ENCODE peak calls at places on chromosomes 7 and 10, in eight cellular contexts. C is CD8-positive, alpha-beta memory T cell; J is activated effector memory CD4-positive, alpha-beta T cell treated with anti-CD3 and anti-CD28 coated beads, Interleukin-2, amount 50 U/mL, for 16 hours; X is memory B cell; W is NCI-H1930; M is NCI-H2081; D is dorsolateral prefrontal cortex; T is stimulated activated CD8-positive, alpha-beta memory T cell treated with anti-CD3 and anti-CD28 coated beads, Interleukin-2, amount 100 ng/mL, for 1 hour. R is an unnamed sample.

GRCh38 chr7:6480323-6480660 is 32.5 kb upstream of the DAGLB start:
- DNase-seq in C (no peak), J (no peak), X (no peak), W (no peak), M (no peak), D (no peak), T (no peak), R (no peak)

GRCh38 chr7:155206286-155207020 is 91.2 kb upstream of the INSIG1 start:
- DNase-seq in C (peak; percentile 62), J (peak; percentile 89), X (peak; percentile 69), W (no peak), M (no peak), D (no peak), T (peak; percentile 35), R (no peak)

GRCh38 chr7:55140221-55140980 is 121.6 kb downstream of the EGFR start:
- DNase-seq in C (no peak), J (no peak), X (no peak), W (no peak), M (no peak), D (no peak), T (no peak), R (no peak)

GRCh38 chr7:19561121-19561805 is 147.6 kb downstream of the POLR1F start:
- DNase-seq in C (no peak), J (no peak), X (no peak), W (no peak), M (no peak), D (no peak), T (no peak), R (no peak)

GRCh38 chr7:142323706-142324105 is 65.8 kb upstream of the PRSS58 start:
- DNase-seq in C (peak; percentile 25), J (peak; percentile 79), X (no peak), W (peak; percentile 36), M (peak; percentile 69), D (peak; percentile 48), T (peak; percentile 22), R (no peak)

GRCh38 chr10:77821036-77821435 is 105.5 kb downstream of the DLG5 start:
- DNase-seq in C (no peak), J (no peak), X (no peak), W (no peak), M (no peak), D (no peak), T (no peak), R (no peak)

GRCh38 chr7:83337050-83337449 is 174.4 kb upstream of the PCLO start:
- DNase-seq in C (no peak), J (no peak), X (no peak), W (no peak), M (no peak), D (no peak), T (no peak), R (no peak)

GRCh38 chr10:85648279-85648754 is 718.3 kb downstream of the GRID1 start:
- DNase-seq in C (no peak), J (no peak), X (no peak), W (no peak), M (no peak), D (peak; percentile 28), T (no peak), R (no peak)

GRCh38 chr7:130831817-130832481 is 97.9 kb upstream of the KLF14 start:
- DNase-seq in C (no peak), J (no peak), X (peak; percentile 13), W (no peak), M (peak; percentile 40), D (no peak), T (no peak), R (peak; percentile 21)

GRCh38 chr10:21100871-21101514 is 203.9 kb upstream of the NEBL start:
- DNase-seq in C (no peak), J (no peak), X (no peak), W (no peak), M (no peak), D (no peak), T (no peak), R (no peak)

GRCh38 chr10:25828475-25828874 is 105.6 kb upstream of the MYO3A start:
- DNase-seq in C (no peak), J (no peak), X (no peak), W (no peak), M (peak; percentile 12), D (no peak), T (no peak), R (no peak)

GRCh38 chr10:110076559-110077318 is 69.0 kb downstream of the ADD3 start:
- DNase-seq in C (no peak), J (peak; percentile 63), X (no peak), W (no peak), M (no peak), D (no peak), T (no peak), R (no peak)

GRCh38 chr10:13224210-13224995 is 9.8 kb downstream of the UCMA start:
- DNase-seq in C (no peak), J (no peak), X (no peak), W (no peak), M (no peak), D (no peak), T (no peak), R (no peak)

GRCh38 chr10:22444219-22444788 is 99.0 kb downstream of the SPAG6 start:
- DNase-seq in C (no peak), J (no peak), X (no peak), W (no peak), M (no peak), D (no peak), T (no peak), R (no peak)

GRCh38 chr10:104127411-104127810 is 5.4 kb downstream of the SFR1 start:
- DNase-seq in C (no peak), J (no peak), X (peak; percentile 5), W (no peak), M (peak; percentile 35), D (no peak), T (no peak), R (no peak)

GRCh38 chr7:151137841-151138540 is 29.5 kb downstream of the GBX1 start:
- DNase-seq in C (no peak), J (peak; percentile 50), X (no peak), W (no peak), M (no peak), D (no peak), T (no peak), R (no peak)

GRCh38 chr10:32149257-32149955 is 93.2 kb upstream of the KIF5B start:
- DNase-seq in C (no peak), J (no peak), X (no peak), W (no peak), M (no peak), D (no peak), T (no peak), R (no peak)

GRCh38 chr7:43220250-43220649 is 107.8 kb downstream of the HECW1 start:
- DNase-seq in C (no peak), J (no peak), X (no peak), W (no peak), M (no peak), D (no peak), T (no peak), R (no peak)

GRCh38 chr7:36563706-36564325 is 160.5 kb downstream of the AOAH start:
- DNase-seq in C (no peak), J (no peak), X (no peak), W (no peak), M (no peak), D (no peak), T (no peak), R (no peak)

GRCh38 chr7:27689045-27689877 is 26.6 kb upstream of the HIBADH start:
- DNase-seq in C (no peak), J (no peak), X (no peak), W (no peak), M (peak; percentile 10), D (no peak), T (no peak), R (peak; percentile 17)

GRCh38 chr7:4782333-4783291 is 7.2 kb downstream of the AP5Z1 start:
- DNase-seq in C (no peak), J (no peak), X (no peak), W (no peak), M (no peak), D (no peak), T (no peak), R (no peak)

GRCh38 chr7:136062625-136063336 is 85.6 kb upstream of the MTPN start:
- DNase-seq in C (no peak), J (no peak), X (no peak), W (peak; percentile 78), M (peak; percentile 90), D (no peak), T (no peak), R (no peak)

GRCh38 chr10:88557659-88558058 is 25.5 kb downstream of the RNLS start:
- DNase-seq in C (no peak), J (no peak), X (no peak), W (no peak), M (no peak), D (no peak), T (no peak), R (no peak)

GRCh38 chr10:98318861-98319260 is 50.9 kb upstream of the LOXL4 start:
- DNase-seq in C (no peak), J (no peak), X (no peak), W (no peak), M (no peak), D (no peak), T (no peak), R (no peak)

GRCh38 chr10:92420554-92421275 is 129.7 kb downstream of the MARCHF5 start:
- DNase-seq in C (no peak), J (no peak), X (no peak), W (no peak), M (no peak), D (no peak), T (no peak), R (no peak)

GRCh38 chr7:106862317-106863183 is 2.5 kb upstream of the PIK3CG start:
- DNase-seq in C (no peak), J (no peak), X (no peak), W (no peak), M (no peak), D (no peak), T (no peak), R (no peak)

GRCh38 chr10:33421789-33422188 is 87.3 kb upstream of the NRP1 start:
- DNase-seq in C (no peak), J (no peak), X (no peak), W (no peak), M (no peak), D (no peak), T (no peak), R (no peak)

GRCh38 chr7:158820656-158821055 is 8.7 kb downstream of the ESYT2 start:
- DNase-seq in C (no peak), J (no peak), X (no peak), W (no peak), M (no peak), D (no peak), T (no peak), R (no peak)